ENCODE peak calls at places on chromosomes 7 and 10, in ten cellular contexts. Y is stimulated activated CD4-positive, alpha-beta T cell treated with anti-CD3 and anti-CD28 coated beads, Interleukin-4, amount 100 ng/mL, for 1 hour; J is astrocyte of the spinal cord; C is Peyer's patch; B is nephron progenitor cell; W is activated CD4-positive, alpha-beta T cell treated with anti-CD3 and anti-CD28 coated beads, Interleukin-2, amount 50 U/mL, for 48 hours; K is HFF-Myc; L is left lung; N is WTC11; D is T-cell. R is an unnamed sample.

GRCh38 chr7:81333004-81333403 is 414.2 kb upstream of the SEMA3C start:
- DNase-seq in Y (no peak), J (peak), C (no peak), B (no peak), W (no peak), K (no peak), L (no peak), N (no peak), D (no peak), R (no peak)

GRCh38 chr10:35635576-35635975 is 6.5 kb downstream of the FZD8 start:
- DNase-seq in Y (no peak), J (peak), C (no peak), B (peak), W (no peak), K (peak), L (no peak), N (peak), D (no peak), R (peak)

GRCh38 chr7:69012149-69012548 is 586.1 kb upstream of the AUTS2 start:
- DNase-seq in Y (no peak), J (no peak), C (no peak), B (no peak), W (no peak), K (no peak), L (no peak), N (no peak), D (no peak), R (no peak)

GRCh38 chr7:88866265-88866863 is 70.8 kb upstream of the TEX47 start:
- DNase-seq in Y (no peak), J (no peak), C (no peak), B (no peak), W (no peak), K (no peak), L (no peak), N (no peak), D (no peak), R (no peak)

GRCh38 chr10:32795598-32796183 is 162.3 kb downstream of the ITGB1 start:
- DNase-seq in Y (no peak), J (peak), C (no peak), B (no peak), W (no peak), K (peak), L (no peak), N (no peak), D (no peak), R (no peak)

GRCh38 chr10:58971211-58971610 is 205.2 kb upstream of the PHYHIPL start:
- DNase-seq in Y (no peak), J (no peak), C (no peak), B (no peak), W (no peak), K (no peak), L (no peak), N (no peak), D (no peak), R (no peak)

GRCh38 chr10:46050956-46051355 is 4.9 kb upstream of the MSMB start:
- DNase-seq in Y (no peak), J (no peak), C (no peak), B (no peak), W (no peak), K (peak), L (no peak), N (no peak), D (no peak), R (no peak)

GRCh38 chr7:20793686-20794394 is 7.2 kb upstream of the SP8 start:
- DNase-seq in Y (no peak), J (no peak), C (no peak), B (no peak), W (no peak), K (no peak), L (no peak), N (no peak), D (no peak), R (no peak)

GRCh38 chr10:30806824-30807223 is 177.3 kb upstream of the LYZL2 start:
- DNase-seq in Y (no peak), J (no peak), C (no peak), B (no peak), W (no peak), K (no peak), L (no peak), N (no peak), D (no peak), R (no peak)

GRCh38 chr7:106947244-106947728 is 82.2 kb downstream of the PIK3CG start:
- DNase-seq in Y (no peak), J (peak), C (peak), B (peak), W (peak), K (peak), L (no peak), N (peak), D (no peak), R (peak)

GRCh38 chr7:123154231-123154860 is 45.4 kb downstream of the SLC13A1 start:
- DNase-seq in Y (no peak), J (peak), C (peak), B (peak), W (peak), K (peak), L (no peak), N (peak), D (no peak), R (peak)

GRCh38 chr7:48094861-48095293 is 5.8 kb downstream of the UPP1 start:
- DNase-seq in Y (no peak), J (peak), C (no peak), B (no peak), W (no peak), K (no peak), L (no peak), N (no peak), D (no peak), R (no peak)

GRCh38 chr7:154503962-154504550 is 451.9 kb downstream of the DPP6 start:
- DNase-seq in Y (no peak), J (peak), C (no peak), B (peak), W (no peak), K (peak), L (no peak), N (no peak), D (no peak), R (no peak)

GRCh38 chr10:43781480-43782361 is 133.0 kb upstream of the ZNF32 start:
- DNase-seq in Y (peak), J (no peak), C (no peak), B (no peak), W (peak), K (no peak), L (no peak), N (no peak), D (no peak), R (no peak)